ENCODE peak calls at places on chromosomes 6 and 20, in five cellular contexts. One of them, this sample, is unnamed.

GRCh38 chr20:50245561-50246366 is 55.1 kb downstream of the CEBPB start:
- DNase-seq in progenitor cell of endocrine pancreas: no peak
- DNase-seq in glutamatergic neuron: no peak
- DNase-seq in WTC11: no peak
- DNase-seq in GM10248: no peak
- DNase-seq in this sample: no peak

GRCh38 chr6:137086031-137086430 is 41.3 kb upstream of the IL20RA start:
- DNase-seq in progenitor cell of endocrine pancreas: no peak
- DNase-seq in GM10248: no peak
- DNase-seq in WTC11: no peak
- DNase-seq in glutamatergic neuron: no peak
- DNase-seq in this sample: no peak

GRCh38 chr20:235891-236290 is 8.8 kb downstream of the DEFB129 start:
- DNase-seq in WTC11: no peak
- DNase-seq in glutamatergic neuron: no peak
- DNase-seq in progenitor cell of endocrine pancreas: no peak
- DNase-seq in GM10248: no peak
- DNase-seq in this sample: no peak

GRCh38 chr6:70094156-70094555 is 208.7 kb downstream of the COL9A1 start:
- DNase-seq in glutamatergic neuron: no peak
- DNase-seq in progenitor cell of endocrine pancreas: no peak
- DNase-seq in GM10248: no peak
- DNase-seq in WTC11: no peak
- DNase-seq in this sample: no peak

GRCh38 chr20:57957397-57958049 is 247.7 kb upstream of the PMEPA1 start:
- DNase-seq in glutamatergic neuron: no peak
- DNase-seq in GM10248: no peak
- DNase-seq in WTC11: no peak
- DNase-seq in progenitor cell of endocrine pancreas: no peak
- DNase-seq in this sample: peak; percentile 22

GRCh38 chr6:52574709-52575489 is 2.0 kb downstream of the TRAM2 start:
- DNase-seq in glutamatergic neuron: no peak
- DNase-seq in GM10248: peak; percentile 68
- DNase-seq in WTC11: no peak
- DNase-seq in progenitor cell of endocrine pancreas: no peak
- DNase-seq in this sample: no peak

GRCh38 chr6:35079311-35080000 is 61.7 kb downstream of the TCP11 start:
- DNase-seq in progenitor cell of endocrine pancreas: no peak
- DNase-seq in WTC11: peak; percentile 4
- DNase-seq in glutamatergic neuron: no peak
- DNase-seq in GM10248: no peak
- DNase-seq in this sample: no peak

GRCh38 chr6:13811627-13812358 is 2.6 kb downstream of the MCUR1 start:
- DNase-seq in glutamatergic neuron: no peak
- DNase-seq in progenitor cell of endocrine pancreas: no peak
- DNase-seq in WTC11: no peak
- DNase-seq in GM10248: no peak
- DNase-seq in this sample: no peak

GRCh38 chr6:89927788-89928565 is 33.7 kb downstream of the GJA10 start:
- DNase-seq in glutamatergic neuron: no peak
- DNase-seq in WTC11: no peak
- DNase-seq in progenitor cell of endocrine pancreas: no peak
- DNase-seq in GM10248: no peak
- DNase-seq in this sample: no peak

GRCh38 chr6:40583694-40584093 is 3.5 kb downstream of the LRFN2 start:
- DNase-seq in progenitor cell of endocrine pancreas: no peak
- DNase-seq in glutamatergic neuron: no peak
- DNase-seq in WTC11: no peak
- DNase-seq in GM10248: no peak
- DNase-seq in this sample: no peak

GRCh38 chr6:40585661-40586269 is 1.4 kb downstream of the LRFN2 start:
- DNase-seq in WTC11: peak; percentile 62
- DNase-seq in glutamatergic neuron: peak; percentile 35
- DNase-seq in GM10248: no peak
- DNase-seq in progenitor cell of endocrine pancreas: no peak
- DNase-seq in this sample: peak; percentile 42

GRCh38 chr6:40584741-40585140 is 2.4 kb downstream of the LRFN2 start:
- DNase-seq in WTC11: no peak
- DNase-seq in progenitor cell of endocrine pancreas: no peak
- DNase-seq in GM10248: no peak
- DNase-seq in glutamatergic neuron: no peak
- DNase-seq in this sample: no peak

GRCh38 chr6:40585218-40585617 is 1.9 kb downstream of the LRFN2 start:
- DNase-seq in glutamatergic neuron: no peak
- DNase-seq in WTC11: no peak
- DNase-seq in progenitor cell of endocrine pancreas: no peak
- DNase-seq in GM10248: no peak
- DNase-seq in this sample: no peak

GRCh38 chr6:40582892-40583291 is 4.3 kb downstream of the LRFN2 start:
- DNase-seq in WTC11: peak; percentile 27
- DNase-seq in glutamatergic neuron: no peak
- DNase-seq in GM10248: no peak
- DNase-seq in progenitor cell of endocrine pancreas: no peak
- DNase-seq in this sample: no peak
- TF ChIP-seq CTCF in WTC11: no peak
- TF ChIP-seq CTCF in glutamatergic neuron: no peak
- TF ChIP-seq CTCF in GM10248: no peak
- TF ChIP-seq CTCF in progenitor cell of endocrine pancreas: no peak
- TF ChIP-seq CTCF in this sample: peak; percentile 17

GRCh38 chr6:37051138-37052026 is 45.9 kb downstream of the FGD2 start:
- DNase-seq in progenitor cell of endocrine pancreas: peak; percentile 89
- DNase-seq in GM10248: peak; percentile 88
- DNase-seq in WTC11: peak; percentile 94
- DNase-seq in glutamatergic neuron: peak; percentile 96
- DNase-seq in this sample: peak; percentile 95
- TF ChIP-seq CTCF in progenitor cell of endocrine pancreas: peak; percentile 91
- TF ChIP-seq CTCF in GM10248: peak; percentile 92
- TF ChIP-seq CTCF in WTC11: peak; percentile 71
- TF ChIP-seq CTCF in glutamatergic neuron: peak; percentile 85
- TF ChIP-seq CTCF in this sample: peak; percentile 89

GRCh38 chr6:106553440-106553839 is 75.9 kb downstream of the RTN4IP1 start:
- DNase-seq in GM10248: no peak
- DNase-seq in glutamatergic neuron: no peak
- DNase-seq in WTC11: no peak
- DNase-seq in progenitor cell of endocrine pancreas: no peak
- DNase-seq in this sample: no peak

GRCh38 chr6:106558364-106558763 is 70.9 kb downstream of the RTN4IP1 start:
- DNase-seq in WTC11: no peak
- DNase-seq in GM10248: no peak
- DNase-seq in progenitor cell of endocrine pancreas: no peak
- DNase-seq in glutamatergic neuron: no peak
- DNase-seq in this sample: no peak

GRCh38 chr6:106555767-106556166 is 73.5 kb downstream of the RTN4IP1 start:
- DNase-seq in progenitor cell of endocrine pancreas: no peak
- DNase-seq in GM10248: no peak
- DNase-seq in WTC11: no peak
- DNase-seq in glutamatergic neuron: no peak
- DNase-seq in this sample: no peak

GRCh38 chr6:106557837-106558236 is 71.5 kb downstream of the RTN4IP1 start:
- DNase-seq in WTC11: no peak
- DNase-seq in GM10248: no peak
- DNase-seq in progenitor cell of endocrine pancreas: no peak
- DNase-seq in glutamatergic neuron: no peak
- DNase-seq in this sample: no peak

DNA sequence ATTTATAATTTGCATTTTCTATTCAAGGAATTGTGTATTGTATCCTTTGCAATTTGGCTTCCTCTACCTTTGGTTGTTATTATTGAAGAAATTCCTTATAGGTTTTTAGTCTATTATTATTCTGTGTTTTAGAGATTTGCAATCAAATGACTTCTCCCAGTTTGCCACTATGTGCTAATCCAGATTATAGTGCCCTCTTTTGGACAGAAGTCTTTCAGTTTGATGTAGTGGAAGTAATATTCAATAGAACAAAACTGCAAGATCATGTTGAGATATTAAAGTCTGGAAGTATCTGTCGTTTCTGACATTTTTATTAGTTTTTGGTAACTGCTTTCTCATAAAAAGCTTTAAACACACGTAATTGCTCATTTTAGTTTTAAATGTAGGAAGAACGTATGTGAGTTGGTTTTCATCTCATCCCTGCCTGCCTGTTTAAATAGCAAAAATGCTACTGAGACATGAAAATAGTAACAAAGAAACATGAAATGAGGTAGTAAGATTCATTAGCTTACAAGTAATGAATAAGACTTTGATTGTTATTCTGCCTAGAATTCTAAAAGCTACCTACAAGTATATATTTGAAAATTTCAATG is 72.8 kb downstream of the RTN4IP1 start:
- DNase-seq in glutamatergic neuron: no peak
- DNase-seq in progenitor cell of endocrine pancreas: no peak
- DNase-seq in GM10248: no peak
- DNase-seq in WTC11: no peak
- DNase-seq in this sample: no peak
- TF ChIP-seq CTCF in glutamatergic neuron: no peak
- TF ChIP-seq CTCF in progenitor cell of endocrine pancreas: no peak
- TF ChIP-seq CTCF in GM10248: peak; percentile 54
- TF ChIP-seq CTCF in WTC11: no peak
- TF ChIP-seq CTCF in this sample: no peak

GRCh38 chr6:21597706-21598273 is 4.2 kb downstream of the SOX4 start:
- DNase-seq in glutamatergic neuron: no peak
- DNase-seq in WTC11: no peak
- DNase-seq in GM10248: no peak
- DNase-seq in progenitor cell of endocrine pancreas: no peak
- DNase-seq in this sample: peak; percentile 9

GRCh38 chr6:21595951-21596378 is 2.4 kb downstream of the SOX4 start:
- DNase-seq in WTC11: no peak
- DNase-seq in glutamatergic neuron: peak; percentile 47
- DNase-seq in GM10248: no peak
- DNase-seq in progenitor cell of endocrine pancreas: no peak
- DNase-seq in this sample: peak; percentile 50

GRCh38 chr6:21597243-21597682 is 3.7 kb downstream of the SOX4 start:
- DNase-seq in GM10248: no peak
- DNase-seq in WTC11: no peak
- DNase-seq in progenitor cell of endocrine pancreas: no peak
- DNase-seq in glutamatergic neuron: no peak
- DNase-seq in this sample: no peak

GRCh38 chr6:21595265-21595950 is 1.9 kb downstream of the SOX4 start:
- DNase-seq in WTC11: peak; percentile 22
- DNase-seq in GM10248: peak; percentile 33
- DNase-seq in glutamatergic neuron: no peak
- DNase-seq in progenitor cell of endocrine pancreas: no peak
- DNase-seq in this sample: peak; percentile 42

GRCh38 chr6:21596379-21597242 is 3.1 kb downstream of the SOX4 start:
- DNase-seq in glutamatergic neuron: peak; percentile 67
- DNase-seq in WTC11: peak; percentile 60
- DNase-seq in progenitor cell of endocrine pancreas: no peak
- DNase-seq in GM10248: peak; percentile 39
- DNase-seq in this sample: peak; percentile 76
- TF ChIP-seq CTCF in glutamatergic neuron: peak; percentile 47
- TF ChIP-seq CTCF in WTC11: no peak
- TF ChIP-seq CTCF in progenitor cell of endocrine pancreas: peak; percentile 62
- TF ChIP-seq CTCF in GM10248: peak; percentile 49
- TF ChIP-seq CTCF in this sample: peak; percentile 45

DNA sequence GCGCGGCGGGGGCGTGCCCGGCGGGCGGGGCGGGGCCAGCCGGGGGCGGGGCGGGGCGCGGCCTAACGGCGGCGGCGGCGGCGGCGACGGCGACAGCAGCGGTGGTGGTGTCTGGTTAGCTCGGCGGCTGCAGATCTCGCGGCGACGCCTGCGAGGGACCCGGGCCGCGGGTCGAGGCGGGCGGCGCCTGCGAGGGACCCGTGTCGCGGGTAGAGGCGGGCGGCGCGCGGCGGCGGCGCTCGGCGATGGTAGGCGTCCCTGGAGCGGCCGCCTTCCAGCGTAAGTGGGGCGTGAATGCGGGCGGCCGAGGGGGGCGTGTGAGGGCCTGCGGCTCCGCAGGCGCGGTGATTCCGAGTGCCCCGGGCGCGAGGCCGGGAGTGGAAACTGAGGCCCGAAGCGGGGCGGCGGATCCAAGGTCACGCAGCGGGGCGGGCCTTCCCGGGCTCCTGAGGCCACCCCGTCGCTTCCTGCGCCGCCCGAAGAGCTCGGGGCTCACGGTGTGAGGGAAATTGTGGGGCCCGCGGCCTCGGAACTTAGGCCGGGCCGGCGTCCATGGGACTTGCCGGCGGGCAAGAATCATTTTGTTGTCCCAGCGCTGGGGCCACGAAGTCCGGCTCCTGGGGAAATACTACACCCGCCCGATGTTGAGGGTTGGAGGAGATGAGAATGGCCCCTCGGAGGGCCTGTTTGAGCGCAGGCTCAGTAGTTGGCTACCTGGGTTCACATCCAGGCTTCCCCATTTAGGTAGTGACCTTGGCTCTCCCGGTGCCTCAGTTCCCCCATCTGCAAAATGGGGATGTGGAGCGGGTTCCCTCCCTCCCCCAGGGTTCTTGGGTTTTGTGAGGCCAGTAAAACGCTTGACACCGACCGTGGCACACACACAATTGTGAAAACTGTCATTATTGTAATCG is at the start of gene CBFA2T2:
- DNase-seq in GM10248: no peak
- DNase-seq in glutamatergic neuron: no peak
- DNase-seq in progenitor cell of endocrine pancreas: no peak
- DNase-seq in WTC11: no peak
- DNase-seq in this sample: no peak
- TF ChIP-seq CTCF in GM10248: no peak
- TF ChIP-seq CTCF in glutamatergic neuron: no peak
- TF ChIP-seq CTCF in progenitor cell of endocrine pancreas: peak; percentile 12
- TF ChIP-seq CTCF in WTC11: no peak
- TF ChIP-seq CTCF in this sample: no peak

GRCh38 chr6:155341130-155341828 is 27.0 kb upstream of the TFB1M start:
- DNase-seq in progenitor cell of endocrine pancreas: no peak
- DNase-seq in WTC11: no peak
- DNase-seq in GM10248: no peak
- DNase-seq in glutamatergic neuron: no peak
- DNase-seq in this sample: no peak

GRCh38 chr6:155335265-155335664 is 21.0 kb upstream of the TFB1M start:
- DNase-seq in GM10248: no peak
- DNase-seq in WTC11: no peak
- DNase-seq in glutamatergic neuron: no peak
- DNase-seq in progenitor cell of endocrine pancreas: no peak
- DNase-seq in this sample: no peak

GRCh38 chr6:155344341-155345006 is 30.2 kb upstream of the TFB1M start:
- DNase-seq in progenitor cell of endocrine pancreas: no peak
- DNase-seq in GM10248: no peak
- DNase-seq in WTC11: no peak
- DNase-seq in glutamatergic neuron: no peak
- DNase-seq in this sample: no peak

GRCh38 chr6:155340464-155341129 is 26.3 kb upstream of the TFB1M start:
- DNase-seq in progenitor cell of endocrine pancreas: no peak
- DNase-seq in glutamatergic neuron: no peak
- DNase-seq in GM10248: no peak
- DNase-seq in WTC11: no peak
- DNase-seq in this sample: no peak
- TF ChIP-seq CTCF in progenitor cell of endocrine pancreas: peak; percentile 23
- TF ChIP-seq CTCF in glutamatergic neuron: no peak
- TF ChIP-seq CTCF in GM10248: no peak
- TF ChIP-seq CTCF in WTC11: no peak
- TF ChIP-seq CTCF in this sample: no peak

GRCh38 chr6:146891615-146892265 is 293.0 kb downstream of the ADGB start:
- DNase-seq in GM10248: no peak
- DNase-seq in progenitor cell of endocrine pancreas: no peak
- DNase-seq in WTC11: no peak
- DNase-seq in glutamatergic neuron: no peak
- DNase-seq in this sample: no peak
- TF ChIP-seq CTCF in GM10248: no peak
- TF ChIP-seq CTCF in progenitor cell of endocrine pancreas: no peak
- TF ChIP-seq CTCF in WTC11: no peak
- TF ChIP-seq CTCF in glutamatergic neuron: no peak
- TF ChIP-seq CTCF in this sample: no peak

This sample was measured in nephron progenitor cell.